ENCODE peak calls at places on chromosomes 4 and X, in five cellular contexts. One of them, this sample, is unnamed.

GRCh38 chrX:131041652-131042051 is 16.5 kb upstream of the ARHGAP36 start:
- DNase-seq in H9: no peak
- DNase-seq in tibial artery: no peak
- DNase-seq in left ventricle myocardium inferior: no peak
- DNase-seq in ascending aorta: no peak
- DNase-seq in this sample: no peak

GRCh38 chr4:175271010-175271630 is 353.0 kb downstream of the ADAM29 start:
- DNase-seq in H9: no peak
- DNase-seq in tibial artery: no peak
- DNase-seq in ascending aorta: no peak
- DNase-seq in left ventricle myocardium inferior: no peak
- DNase-seq in this sample: no peak

GRCh38 chrX:119565110-119565663 is at the start of gene STEEP1:
- DNase-seq in ascending aorta: peak; percentile 50
- DNase-seq in tibial artery: peak; percentile 86
- DNase-seq in left ventricle myocardium inferior: peak; percentile 89
- DNase-seq in H9: peak; percentile 90
- DNase-seq in this sample: peak; percentile 80

GRCh38 chr4:40596522-40596921 is 33.1 kb downstream of the RBM47 start:
- DNase-seq in H9: no peak
- DNase-seq in left ventricle myocardium inferior: no peak
- DNase-seq in tibial artery: no peak
- DNase-seq in ascending aorta: no peak
- DNase-seq in this sample: no peak

GRCh38 chr4:7158081-7158750 is 34.1 kb upstream of the SORCS2 start:
- DNase-seq in left ventricle myocardium inferior: no peak
- DNase-seq in ascending aorta: no peak
- DNase-seq in tibial artery: no peak
- DNase-seq in H9: peak; percentile 10
- DNase-seq in this sample: no peak

GRCh38 chr4:74367656-74368055 is 2.7 kb downstream of the EREG start:
- DNase-seq in left ventricle myocardium inferior: no peak
- DNase-seq in H9: no peak
- DNase-seq in tibial artery: no peak
- DNase-seq in ascending aorta: no peak
- DNase-seq in this sample: no peak

GRCh38 chr4:40241936-40242590 is 45.2 kb downstream of the RHOH start:
- DNase-seq in H9: no peak
- DNase-seq in tibial artery: no peak
- DNase-seq in ascending aorta: no peak
- DNase-seq in left ventricle myocardium inferior: no peak
- DNase-seq in this sample: no peak

GRCh38 chr4:113316879-113317278 is 267.4 kb downstream of the ANK2 start:
- DNase-seq in ascending aorta: no peak
- DNase-seq in tibial artery: no peak
- DNase-seq in left ventricle myocardium inferior: no peak
- DNase-seq in H9: no peak
- DNase-seq in this sample: no peak

GRCh38 chrX:20968996-20969395 is 405.2 kb upstream of the CNKSR2 start:
- DNase-seq in tibial artery: no peak
- DNase-seq in left ventricle myocardium inferior: no peak
- DNase-seq in H9: no peak
- DNase-seq in ascending aorta: no peak
- DNase-seq in this sample: no peak

GRCh38 chr4:154024097-154024496 is 235.2 kb upstream of the SFRP2 start:
- DNase-seq in tibial artery: no peak
- DNase-seq in ascending aorta: no peak
- DNase-seq in H9: peak; percentile 56
- DNase-seq in left ventricle myocardium inferior: no peak
- DNase-seq in this sample: no peak

GRCh38 chr4:121096174-121096573 is 23.8 kb upstream of the NDNF start:
- DNase-seq in H9: no peak
- DNase-seq in ascending aorta: no peak
- DNase-seq in left ventricle myocardium inferior: no peak
- DNase-seq in tibial artery: no peak
- DNase-seq in this sample: no peak

GRCh38 chrX:25020391-25021131 is 4.8 kb upstream of the ARX start:
- DNase-seq in tibial artery: no peak
- DNase-seq in left ventricle myocardium inferior: no peak
- DNase-seq in ascending aorta: no peak
- DNase-seq in H9: peak; percentile 83
- DNase-seq in this sample: no peak

GRCh38 chr4:80307183-80307735 is 28.3 kb upstream of the CFAP299 start:
- DNase-seq in ascending aorta: no peak
- DNase-seq in H9: no peak
- DNase-seq in tibial artery: no peak
- DNase-seq in left ventricle myocardium inferior: no peak
- DNase-seq in this sample: no peak

GRCh38 chrX:23548164-23548563 is 119.1 kb upstream of the PRDX4 start:
- DNase-seq in left ventricle myocardium inferior: no peak
- DNase-seq in H9: no peak
- DNase-seq in ascending aorta: no peak
- DNase-seq in tibial artery: no peak
- DNase-seq in this sample: no peak

GRCh38 chrX:7746861-7747260 is 96.1 kb upstream of the VCX start:
- DNase-seq in ascending aorta: no peak
- DNase-seq in H9: no peak
- DNase-seq in tibial artery: no peak
- DNase-seq in left ventricle myocardium inferior: no peak
- DNase-seq in this sample: no peak

GRCh38 chr4:144750348-144750747 is 104.4 kb downstream of the HHIP start:
- DNase-seq in left ventricle myocardium inferior: no peak
- DNase-seq in tibial artery: no peak
- DNase-seq in ascending aorta: no peak
- DNase-seq in H9: no peak
- DNase-seq in this sample: no peak

GRCh38 chr4:144748814-144749555 is 103.0 kb downstream of the HHIP start:
- DNase-seq in ascending aorta: no peak
- DNase-seq in left ventricle myocardium inferior: no peak
- DNase-seq in H9: no peak
- DNase-seq in tibial artery: no peak
- DNase-seq in this sample: no peak

GRCh38 chr4:144757969-144758368 is 112.0 kb downstream of the HHIP start:
- DNase-seq in tibial artery: no peak
- DNase-seq in ascending aorta: no peak
- DNase-seq in H9: no peak
- DNase-seq in left ventricle myocardium inferior: no peak
- DNase-seq in this sample: no peak

DNA sequence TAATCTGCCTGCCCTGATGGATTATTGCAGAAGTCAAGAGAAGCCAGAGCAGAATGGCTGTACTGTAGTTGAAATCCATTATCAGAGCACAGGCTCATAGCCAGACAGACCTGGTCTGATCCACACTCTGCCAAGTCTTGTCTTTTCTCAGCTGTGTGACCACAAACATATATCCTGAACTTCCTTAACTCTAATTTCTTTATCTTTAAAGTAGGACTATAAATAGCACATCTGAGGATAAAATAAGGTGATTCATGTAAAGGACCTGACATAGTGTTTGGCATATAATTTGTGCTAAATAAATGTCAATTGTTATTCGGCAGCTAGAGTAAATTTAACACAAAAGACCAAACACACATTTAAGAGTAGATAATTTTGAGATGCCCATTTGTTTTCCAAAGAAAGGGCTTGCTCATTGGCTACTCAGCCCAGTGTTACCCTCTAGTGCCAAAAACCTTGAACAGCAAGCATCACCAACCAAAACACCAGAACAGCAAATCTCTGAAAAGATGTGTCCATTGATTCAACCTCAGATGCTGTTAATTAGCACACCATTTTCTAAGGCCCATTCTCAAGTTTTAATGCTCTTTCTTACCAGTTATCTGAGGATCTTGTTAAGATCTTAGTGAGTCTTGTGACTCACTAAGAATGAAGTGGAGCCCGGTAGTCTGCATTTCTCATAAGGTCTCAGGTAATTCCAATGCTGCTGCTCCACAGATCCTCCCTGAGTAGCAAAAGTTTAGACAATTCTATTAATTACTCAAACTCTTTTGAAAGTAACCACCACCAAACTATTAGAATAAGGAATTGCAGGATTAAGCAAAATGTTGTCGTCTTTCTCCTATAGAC is 108.8 kb downstream of the HHIP start:
- DNase-seq in tibial artery: no peak
- DNase-seq in H9: peak; percentile 34
- DNase-seq in ascending aorta: no peak
- DNase-seq in left ventricle myocardium inferior: no peak
- DNase-seq in this sample: no peak
- TF ChIP-seq CTCF in tibial artery: no peak
- TF ChIP-seq CTCF in H9: peak; percentile 73
- TF ChIP-seq CTCF in ascending aorta: no peak
- TF ChIP-seq CTCF in left ventricle myocardium inferior: peak; percentile 48
- TF ChIP-seq CTCF in this sample: peak; percentile 68

DNA sequence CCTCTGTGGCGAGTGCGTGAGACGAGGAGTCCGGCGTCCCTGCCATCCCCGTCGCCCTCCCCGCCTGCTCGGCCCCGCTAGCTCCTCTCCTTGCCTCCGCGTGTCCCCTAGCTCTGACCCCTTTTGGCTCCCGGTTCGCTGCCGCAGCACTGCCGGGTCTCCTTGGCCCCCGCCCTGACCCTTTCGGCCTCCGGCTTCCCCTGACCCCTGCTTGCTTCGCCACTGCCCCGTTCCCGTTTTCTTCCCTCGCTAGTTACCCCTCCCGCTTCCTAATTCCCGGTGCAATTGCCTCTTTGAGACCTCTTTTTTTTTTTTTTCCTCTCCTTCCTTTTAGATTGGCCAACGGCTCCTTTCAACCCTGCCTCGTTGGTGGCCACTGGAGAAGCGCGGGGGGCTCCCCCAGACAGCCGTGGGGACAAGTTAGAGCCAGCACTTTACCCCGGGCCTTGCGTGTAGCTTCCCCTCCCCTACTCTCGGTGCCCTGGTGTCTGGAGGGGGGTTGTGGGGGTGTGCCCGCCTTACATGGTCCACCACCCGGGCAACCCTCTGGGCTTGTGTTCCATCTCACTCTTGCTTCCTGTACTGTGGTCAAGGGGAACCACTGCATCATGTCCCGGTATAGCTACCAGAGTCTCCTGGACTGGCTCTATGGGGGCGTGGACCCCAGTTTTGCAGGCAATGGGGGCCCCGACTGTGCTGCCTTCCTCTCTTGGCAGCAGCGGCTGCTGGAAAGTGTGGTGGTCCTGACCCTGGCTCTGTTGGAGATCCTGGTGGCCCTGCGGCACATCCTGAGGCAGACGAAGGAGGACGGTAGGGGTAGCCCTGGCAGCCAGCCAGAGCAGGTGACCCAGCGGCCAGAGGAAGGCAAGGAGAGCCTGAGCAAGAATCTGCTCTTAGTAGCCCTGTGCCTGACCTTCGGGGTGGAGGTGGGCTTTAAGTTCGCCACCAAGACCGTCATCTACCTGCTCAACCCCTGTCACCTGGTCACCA is 548 bp downstream of the TMEM164 start:
- DNase-seq in tibial artery: peak; percentile 23
- DNase-seq in left ventricle myocardium inferior: peak; percentile 18
- DNase-seq in H9: peak; percentile 31
- DNase-seq in ascending aorta: no peak
- DNase-seq in this sample: no peak
- H3K27ac ChIP-seq in tibial artery: peak overlapping the region; percentile 86
- H3K27ac ChIP-seq in left ventricle myocardium inferior: peak overlapping the region; percentile 94
- H3K27ac ChIP-seq in H9: no peak overlapping the region
- H3K27ac ChIP-seq in ascending aorta: peak overlapping the region; percentile 83
- H3K27ac ChIP-seq in this sample: peak overlapping the region; percentile 48

DNA sequence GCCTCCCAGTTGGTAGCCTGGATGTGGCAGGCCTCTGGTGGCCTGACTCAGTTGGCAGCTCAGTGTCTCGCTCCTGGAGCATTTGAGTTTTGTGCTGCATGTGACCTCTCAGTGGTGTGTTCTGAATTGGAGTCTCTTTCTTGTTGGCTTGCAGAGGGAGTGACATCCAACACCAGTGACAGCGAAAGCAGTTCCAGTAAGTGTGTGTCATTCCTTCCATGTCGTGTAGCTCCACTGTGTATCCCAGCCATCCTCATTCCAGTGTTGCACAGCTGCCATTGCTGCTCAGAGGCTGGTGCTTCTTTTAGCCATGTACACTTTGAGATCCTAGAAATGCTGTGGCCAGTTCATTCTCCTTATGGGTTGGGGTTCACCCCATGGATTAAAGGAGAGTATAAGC is 52.4 kb downstream of the DLG3 start:
- DNase-seq in tibial artery: no peak
- DNase-seq in H9: no peak
- DNase-seq in left ventricle myocardium inferior: no peak
- DNase-seq in ascending aorta: no peak
- DNase-seq in this sample: no peak
- H3K9me3 ChIP-seq in tibial artery: no peaks in the 10 kb centered on the region
- H3K9me3 ChIP-seq in H9: peaks cover 47% of the 10 kb centered on the region
- H3K9me3 ChIP-seq in left ventricle myocardium inferior: no peaks in the 10 kb centered on the region
- H3K9me3 ChIP-seq in ascending aorta: no peaks in the 10 kb centered on the region
- H3K9me3 ChIP-seq in this sample: no peaks in the 10 kb centered on the region

DNA sequence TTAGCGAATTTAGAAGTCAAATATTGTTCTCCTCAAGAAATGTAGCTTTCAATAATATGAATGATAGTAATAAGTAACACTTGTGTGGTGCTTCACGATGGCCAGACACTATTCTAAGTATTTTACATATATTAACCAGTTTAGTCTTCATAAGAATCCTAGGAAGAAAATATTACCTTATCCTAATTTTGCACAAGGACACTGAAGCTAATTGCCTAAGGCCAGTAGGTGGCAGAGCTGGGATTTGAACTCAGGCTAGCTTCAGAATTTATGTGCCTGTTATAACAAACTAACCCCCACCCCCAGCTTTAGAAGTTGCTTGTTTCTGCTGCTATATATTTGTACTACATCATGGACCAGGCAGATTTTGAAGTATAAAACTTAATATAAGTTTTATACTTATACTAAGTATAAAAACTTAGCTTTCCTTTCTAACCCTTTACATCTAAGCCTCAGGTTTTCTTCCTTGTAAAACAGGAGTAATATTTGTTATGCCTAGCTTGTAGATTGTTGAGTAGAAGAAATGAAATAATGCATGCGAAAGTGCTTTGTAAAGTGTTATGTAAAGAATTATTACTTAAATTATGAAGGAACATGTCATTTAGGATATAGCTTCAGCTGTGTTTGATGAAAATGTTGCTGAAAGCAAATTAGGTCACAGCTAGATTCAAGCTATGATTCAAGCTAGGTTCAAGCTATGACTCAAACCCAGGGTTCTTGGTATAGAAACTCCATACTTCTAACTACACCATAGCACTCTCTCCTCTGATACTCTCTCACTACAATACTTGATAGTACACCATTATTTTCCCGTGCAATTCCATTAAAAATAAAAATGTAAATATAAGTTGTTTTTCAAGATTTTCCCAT is 4.2 kb upstream of the CDS1 start:
- DNase-seq in H9: no peak
- DNase-seq in left ventricle myocardium inferior: no peak
- DNase-seq in ascending aorta: no peak
- DNase-seq in tibial artery: no peak
- DNase-seq in this sample: no peak
- TF ChIP-seq CTCF in H9: peak; percentile 76
- TF ChIP-seq CTCF in left ventricle myocardium inferior: peak; percentile 61
- TF ChIP-seq CTCF in ascending aorta: no peak
- TF ChIP-seq CTCF in tibial artery: no peak
- TF ChIP-seq CTCF in this sample: peak; percentile 92